ENCODE peak calls at places on chromosomes 4 and X, in four cellular contexts. One of them, this sample, is unnamed.

GRCh38 chr4:28117067-28117756 is 1256.6 kb downstream of the STIM2 start:
- DNase-seq in spleen: peak
- DNase-seq in upper lobe of left lung: peak
- DNase-seq in HCT116: no peak
- DNase-seq in this sample: no peak

GRCh38 chrX:8018916-8019315 is 91.7 kb upstream of the PNPLA4 start:
- DNase-seq in HCT116: no peak
- DNase-seq in upper lobe of left lung: no peak
- DNase-seq in spleen: no peak
- DNase-seq in this sample: no peak

GRCh38 chr4:150308824-150309472 is 230.7 kb downstream of the DCLK2 start:
- DNase-seq in HCT116: no peak
- DNase-seq in upper lobe of left lung: no peak
- DNase-seq in spleen: no peak
- DNase-seq in this sample: no peak

GRCh38 chrX:110051559-110051958 is 48.6 kb downstream of the TMEM164 start:
- DNase-seq in HCT116: no peak
- DNase-seq in spleen: no peak
- DNase-seq in upper lobe of left lung: no peak
- DNase-seq in this sample: no peak

GRCh38 chrX:112738347-112739033 is 58.8 kb upstream of the LHFPL1 start:
- DNase-seq in spleen: no peak
- DNase-seq in HCT116: no peak
- DNase-seq in upper lobe of left lung: no peak
- DNase-seq in this sample: no peak

GRCh38 chr4:8594097-8595038 is 1.8 kb downstream of the CPZ start:
- DNase-seq in spleen: no peak
- DNase-seq in upper lobe of left lung: peak
- DNase-seq in HCT116: peak
- DNase-seq in this sample: no peak

GRCh38 chr4:3369781-3370660 is 71.7 kb upstream of the HGFAC start:
- DNase-seq in spleen: no peak
- DNase-seq in HCT116: no peak
- DNase-seq in upper lobe of left lung: peak
- DNase-seq in this sample: peak

GRCh38 chr4:107619065-107619464 is 101.0 kb downstream of the PAPSS1 start:
- DNase-seq in HCT116: no peak
- DNase-seq in upper lobe of left lung: no peak
- DNase-seq in spleen: no peak
- DNase-seq in this sample: no peak

GRCh38 chrX:9595131-9595530 is 130.3 kb downstream of the TBL1X start:
- DNase-seq in spleen: no peak
- DNase-seq in HCT116: no peak
- DNase-seq in upper lobe of left lung: no peak
- DNase-seq in this sample: no peak

GRCh38 chrX:105703876-105704275 is 118.5 kb upstream of the NRK start:
- DNase-seq in upper lobe of left lung: no peak
- DNase-seq in spleen: no peak
- DNase-seq in HCT116: no peak
- DNase-seq in this sample: no peak

GRCh38 chr4:87849612-87850011 is 16.8 kb downstream of the MEPE start:
- DNase-seq in upper lobe of left lung: no peak
- DNase-seq in spleen: no peak
- DNase-seq in HCT116: no peak
- DNase-seq in this sample: no peak

GRCh38 chr4:140085062-140085622 is 68.8 kb downstream of the MAML3 start:
- DNase-seq in HCT116: no peak
- DNase-seq in spleen: no peak
- DNase-seq in upper lobe of left lung: no peak
- DNase-seq in this sample: no peak

GRCh38 chrX:85052636-85053343 is 49.1 kb downstream of the APOOL start:
- DNase-seq in upper lobe of left lung: no peak
- DNase-seq in HCT116: peak
- DNase-seq in spleen: no peak
- DNase-seq in this sample: no peak
- TF ChIP-seq CTCF in upper lobe of left lung: no peak
- TF ChIP-seq CTCF in HCT116: no peak
- TF ChIP-seq CTCF in spleen: no peak
- TF ChIP-seq CTCF in this sample: no peak

GRCh38 chrX:153336988-153337387 is 3.0 kb downstream of the ZNF275 start:
- DNase-seq in upper lobe of left lung: no peak
- DNase-seq in spleen: no peak
- DNase-seq in HCT116: no peak
- DNase-seq in this sample: no peak

GRCh38 chrX:153334654-153335295 is 822 bp downstream of the ZNF275 start:
- DNase-seq in upper lobe of left lung: no peak
- DNase-seq in HCT116: no peak
- DNase-seq in spleen: peak
- DNase-seq in this sample: no peak

GRCh38 chrX:153333271-153333670 is 682 bp upstream of the ZNF275 start:
- DNase-seq in spleen: no peak
- DNase-seq in HCT116: no peak
- DNase-seq in upper lobe of left lung: no peak
- DNase-seq in this sample: no peak

GRCh38 chrX:153336128-153336894 is 2.4 kb downstream of the ZNF275 start:
- DNase-seq in upper lobe of left lung: no peak
- DNase-seq in HCT116: no peak
- DNase-seq in spleen: peak
- DNase-seq in this sample: no peak

GRCh38 chrX:153333821-153334653 is at the start of gene ZNF275:
- DNase-seq in spleen: peak
- DNase-seq in HCT116: peak
- DNase-seq in upper lobe of left lung: peak
- DNase-seq in this sample: peak
- TF ChIP-seq POLR2A in spleen: no peak
- TF ChIP-seq POLR2A in HCT116: peak
- TF ChIP-seq POLR2A in upper lobe of left lung: no peak
- TF ChIP-seq POLR2A in this sample: peak

GRCh38 chr4:118941149-118941548 is 52.5 kb downstream of the SYNPO2 start:
- DNase-seq in upper lobe of left lung: no peak
- DNase-seq in spleen: no peak
- DNase-seq in HCT116: no peak
- DNase-seq in this sample: no peak

GRCh38 chr4:118941799-118942198 is 53.1 kb downstream of the SYNPO2 start:
- DNase-seq in spleen: no peak
- DNase-seq in upper lobe of left lung: no peak
- DNase-seq in HCT116: no peak
- DNase-seq in this sample: no peak

GRCh38 chr4:118942465-118942864 is 53.8 kb downstream of the SYNPO2 start:
- DNase-seq in spleen: no peak
- DNase-seq in upper lobe of left lung: no peak
- DNase-seq in HCT116: no peak
- DNase-seq in this sample: no peak

GRCh38 chr4:118936406-118936805 is 47.8 kb downstream of the SYNPO2 start:
- DNase-seq in upper lobe of left lung: no peak
- DNase-seq in HCT116: no peak
- DNase-seq in spleen: no peak
- DNase-seq in this sample: no peak

GRCh38 chr4:118939169-118939779 is 50.6 kb downstream of the SYNPO2 start:
- DNase-seq in upper lobe of left lung: no peak
- DNase-seq in spleen: no peak
- DNase-seq in HCT116: no peak
- DNase-seq in this sample: no peak
- TF ChIP-seq POLR2AphosphoS5 in upper lobe of left lung: no peak
- TF ChIP-seq POLR2AphosphoS5 in spleen: no peak
- TF ChIP-seq POLR2AphosphoS5 in HCT116: no peak
- TF ChIP-seq POLR2AphosphoS5 in this sample: no peak

GRCh38 chr4:99586322-99586721 is 11.7 kb downstream of the MTTP start:
- DNase-seq in spleen: no peak
- DNase-seq in upper lobe of left lung: no peak
- DNase-seq in HCT116: no peak
- DNase-seq in this sample: no peak

GRCh38 chr4:99587803-99588202 is 13.2 kb downstream of the MTTP start:
- DNase-seq in HCT116: no peak
- DNase-seq in spleen: no peak
- DNase-seq in upper lobe of left lung: no peak
- DNase-seq in this sample: no peak

GRCh38 chr4:99587302-99587701 is 12.7 kb downstream of the MTTP start:
- DNase-seq in spleen: no peak
- DNase-seq in HCT116: no peak
- DNase-seq in upper lobe of left lung: no peak
- DNase-seq in this sample: no peak

GRCh38 chr4:99586747-99587146 is 12.1 kb downstream of the MTTP start:
- DNase-seq in spleen: no peak
- DNase-seq in HCT116: no peak
- DNase-seq in upper lobe of left lung: no peak
- DNase-seq in this sample: no peak

DNA sequence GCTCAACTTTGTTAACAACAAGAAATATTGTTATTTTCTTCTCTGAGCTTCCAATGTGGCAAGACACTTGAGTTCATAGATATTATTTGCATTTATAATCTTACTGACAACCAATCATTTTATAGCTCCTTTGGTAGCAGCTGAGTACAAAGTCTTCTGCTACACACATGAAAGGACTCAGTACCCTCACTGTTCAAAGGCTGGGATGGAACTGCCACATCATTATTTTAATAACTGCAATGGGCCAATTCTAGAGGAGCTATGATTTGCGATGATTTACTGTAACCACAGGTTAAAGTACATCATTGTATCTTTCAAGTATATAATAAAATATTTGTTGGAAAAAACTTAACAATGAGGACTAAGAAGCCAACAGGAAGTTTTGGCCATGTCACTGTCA is 10.9 kb downstream of the MTTP start:
- DNase-seq in spleen: no peak
- DNase-seq in HCT116: no peak
- DNase-seq in upper lobe of left lung: no peak
- DNase-seq in this sample: no peak
- TF ChIP-seq CTCF in spleen: no peak
- TF ChIP-seq CTCF in HCT116: no peak
- TF ChIP-seq CTCF in upper lobe of left lung: no peak
- TF ChIP-seq CTCF in this sample: no peak

DNA sequence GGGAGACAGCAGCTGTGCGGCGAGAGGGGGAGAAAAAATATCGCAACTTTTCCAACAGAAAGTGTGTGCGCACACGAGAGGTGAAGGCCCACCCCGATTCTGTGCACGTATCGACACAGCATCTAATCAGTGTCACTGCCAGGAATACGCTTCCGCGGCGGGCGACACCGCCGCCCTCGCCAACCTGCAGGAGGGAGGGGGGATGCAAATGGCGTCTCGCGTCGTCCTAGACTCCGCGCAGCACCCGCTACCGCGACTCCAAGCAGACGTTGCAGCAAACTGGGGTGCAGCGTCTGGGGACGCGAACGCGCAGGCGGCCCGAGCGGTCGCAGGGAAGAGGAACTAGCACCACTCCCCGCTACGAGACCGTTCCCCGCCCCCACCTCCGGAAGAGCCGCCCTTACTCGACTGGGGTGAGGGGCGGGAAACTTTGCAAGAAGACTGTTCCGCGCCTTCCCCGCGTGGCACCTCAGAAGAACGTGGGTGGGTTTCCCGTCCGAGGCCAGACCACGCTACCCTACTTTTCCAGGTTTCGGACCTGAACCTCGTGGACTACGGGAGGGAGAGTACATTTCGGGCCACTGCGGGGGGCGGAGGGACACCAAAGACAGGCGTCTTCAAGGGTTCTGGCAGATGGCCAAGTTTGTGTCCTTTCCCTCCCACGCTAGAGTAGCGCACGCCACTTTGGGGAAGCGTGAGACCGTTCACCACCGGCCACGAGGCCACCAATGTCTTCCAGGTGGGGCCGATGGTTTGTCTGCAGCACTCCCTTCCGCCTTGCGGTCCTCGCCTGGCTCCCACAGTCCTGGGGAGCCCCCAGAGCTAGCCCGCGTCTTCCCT is 77.9 kb upstream of the BCOR start:
- DNase-seq in HCT116: no peak
- DNase-seq in upper lobe of left lung: peak
- DNase-seq in spleen: peak
- DNase-seq in this sample: peak
- TF ChIP-seq POLR2A in HCT116: peak
- TF ChIP-seq POLR2A in upper lobe of left lung: no peak
- TF ChIP-seq POLR2A in spleen: no peak
- TF ChIP-seq POLR2A in this sample: no peak

This sample was measured in vagina.